ENCODE peak calls at places on chromosomes 5 and 9, in four cellular contexts. C, N, V and S are unnamed samples.

GRCh38 chr5:127884416-127884815 is 181.2 kb downstream of the CCDC192 start:
- DNase-seq in C (no peak), N (no peak), V (no peak), S (no peak)

GRCh38 chr9:6247266-6247665 is 31.7 kb downstream of the IL33 start:
- DNase-seq in C (no peak), N (no peak), V (no peak), S (no peak)

GRCh38 chr9:16671591-16672137 is 198.8 kb downstream of the BNC2 start:
- DNase-seq in C (peak), N (no peak), V (no peak), S (no peak)

GRCh38 chr5:10747678-10748622 is 13.1 kb downstream of the DAP start:
- DNase-seq in C (no peak), N (no peak), V (no peak), S (no peak)

GRCh38 chr5:148011407-148012124 is 52.2 kb upstream of the SPINK5 start:
- DNase-seq in C (peak), N (no peak), V (no peak), S (no peak)

GRCh38 chr9:36625006-36625600 is 52.4 kb downstream of the MELK start:
- DNase-seq in C (peak), N (no peak), V (no peak), S (no peak)

GRCh38 chr5:124741711-124742496 is 4.5 kb downstream of the ZNF608 start:
- DNase-seq in C (peak), N (no peak), V (no peak), S (no peak)

GRCh38 chr5:113864437-113864836 is 350.9 kb downstream of the YTHDC2 start:
- DNase-seq in C (no peak), N (no peak), V (no peak), S (no peak)

GRCh38 chr5:127871448-127872153 is 168.4 kb downstream of the CCDC192 start:
- DNase-seq in C (no peak), N (no peak), V (no peak), S (no peak)

GRCh38 chr9:127833555-127833954 is 20.9 kb downstream of the ENG start:
- DNase-seq in C (no peak), N (no peak), V (no peak), S (no peak)

GRCh38 chr5:149037819-149038218 is 25.0 kb downstream of the SH3TC2 start:
- DNase-seq in C (no peak), N (no peak), V (no peak), S (no peak)

GRCh38 chr5:1548702-1549523 is 25.2 kb upstream of the LPCAT1 start:
- DNase-seq in C (no peak), N (no peak), V (peak), S (peak)

DNA sequence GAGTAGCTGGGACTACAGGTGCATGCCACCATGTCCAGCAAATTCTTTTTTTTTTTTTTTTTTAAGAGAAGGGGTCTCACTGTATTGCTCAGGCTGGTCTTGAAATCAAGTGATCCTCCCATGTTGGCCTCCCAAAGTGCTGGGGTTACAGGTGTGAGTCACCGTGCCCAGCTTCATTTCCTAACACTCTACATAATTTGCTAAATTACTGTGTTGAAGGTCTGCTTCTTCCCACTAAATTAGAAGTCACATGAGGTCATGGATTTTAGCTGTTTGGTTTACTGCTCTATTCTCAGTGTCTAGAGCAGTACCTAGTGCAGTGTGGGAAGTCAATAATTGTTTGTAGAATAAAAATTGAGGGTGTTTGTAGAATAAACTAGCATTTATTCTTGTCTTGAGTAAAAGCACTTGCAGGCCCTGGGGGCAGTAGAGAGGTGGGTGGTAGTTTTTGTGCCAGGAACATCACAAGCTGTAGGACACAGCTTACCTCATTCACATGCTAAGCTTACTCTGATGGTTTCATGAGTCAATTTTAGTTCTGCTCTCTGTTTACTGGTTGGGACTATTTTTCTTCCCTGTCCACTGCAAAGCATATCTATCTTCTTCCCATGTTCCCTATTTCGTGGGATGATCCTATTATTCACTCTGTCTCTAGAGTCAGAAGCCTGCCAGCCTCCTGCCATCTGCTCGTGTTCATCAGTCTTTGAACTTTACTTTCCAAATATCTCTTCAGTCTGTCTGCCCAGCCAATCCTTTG is 7.0 kb downstream of the TEX48 start:
- DNase-seq in C (no peak), N (no peak), V (no peak), S (no peak)
- TF ChIP-seq CTCF in C (peak), N (no peak), V (no peak), S (no peak)

DNA sequence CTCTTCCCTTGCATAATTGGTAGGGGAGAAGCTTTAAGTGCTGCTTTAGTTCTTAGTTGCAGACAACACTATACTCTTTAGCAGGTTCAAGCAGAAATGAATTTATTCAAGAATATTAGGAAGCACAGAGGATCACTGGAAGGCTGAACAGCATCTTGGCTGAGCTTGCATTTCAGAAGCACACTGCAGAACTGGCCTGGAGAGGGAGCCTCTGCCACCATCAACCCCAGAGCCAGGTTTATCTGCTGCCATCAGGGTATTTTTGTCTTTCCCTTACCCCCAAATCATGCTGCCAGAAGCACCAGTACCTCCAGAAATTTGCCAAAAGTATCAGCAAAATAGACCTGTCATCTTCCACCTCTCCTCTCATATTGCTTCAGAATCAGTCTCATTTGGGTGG is 440.7 kb downstream of the DMAC1 start:
- DNase-seq in C (no peak), N (no peak), V (no peak), S (no peak)
- TF ChIP-seq CTCF in C (peak), N (no peak), V (no peak), S (no peak)

DNA sequence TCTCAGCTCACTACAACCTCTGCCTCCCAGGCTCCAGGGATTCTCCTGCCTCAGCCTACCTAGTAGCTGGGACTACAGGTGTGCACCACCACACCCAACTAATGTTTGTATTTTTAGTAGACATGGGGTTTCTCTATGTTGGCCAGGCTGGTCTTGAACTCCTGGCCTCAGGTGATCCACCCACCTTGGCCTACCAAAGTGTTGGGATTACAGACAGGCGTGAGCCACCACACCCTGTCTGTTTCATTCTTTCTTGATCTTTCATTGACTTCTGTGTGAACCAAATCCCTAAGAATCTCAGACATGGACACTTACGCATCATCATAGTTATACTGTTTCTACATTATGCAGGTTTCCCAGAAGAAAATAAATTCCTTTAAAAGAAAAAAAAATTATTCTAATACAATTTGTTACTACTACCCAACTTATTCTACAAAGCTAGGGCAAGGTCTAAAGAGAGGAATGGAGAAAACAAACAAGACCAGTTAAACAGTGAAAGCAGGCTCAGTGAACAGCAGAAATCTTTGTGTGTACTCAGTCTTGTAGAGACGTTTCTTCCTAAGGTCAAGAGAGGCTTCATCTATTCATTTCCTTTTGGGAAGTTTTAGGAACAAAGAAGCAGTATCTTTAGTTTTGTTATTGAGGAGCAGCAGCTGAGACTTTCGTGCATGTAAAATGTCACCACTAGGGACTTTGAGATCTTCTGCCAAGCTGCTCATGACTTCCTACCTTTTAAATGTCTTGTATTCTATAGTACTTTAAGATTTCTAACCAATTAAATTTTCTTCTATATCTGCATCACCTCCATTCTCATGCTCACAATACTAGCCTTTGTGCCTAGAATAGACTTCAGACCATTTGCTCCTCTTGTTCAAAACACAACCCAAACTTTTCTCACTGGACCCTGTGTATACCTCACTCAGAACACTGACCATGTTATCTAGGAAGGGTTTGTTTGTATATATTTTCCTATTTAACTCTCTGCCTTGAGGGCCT is 5.6 kb upstream of the HMGCR start:
- DNase-seq in C (no peak), N (no peak), V (no peak), S (no peak)
- TF ChIP-seq CTCF in C (peak), N (no peak), V (no peak), S (peak)

DNA sequence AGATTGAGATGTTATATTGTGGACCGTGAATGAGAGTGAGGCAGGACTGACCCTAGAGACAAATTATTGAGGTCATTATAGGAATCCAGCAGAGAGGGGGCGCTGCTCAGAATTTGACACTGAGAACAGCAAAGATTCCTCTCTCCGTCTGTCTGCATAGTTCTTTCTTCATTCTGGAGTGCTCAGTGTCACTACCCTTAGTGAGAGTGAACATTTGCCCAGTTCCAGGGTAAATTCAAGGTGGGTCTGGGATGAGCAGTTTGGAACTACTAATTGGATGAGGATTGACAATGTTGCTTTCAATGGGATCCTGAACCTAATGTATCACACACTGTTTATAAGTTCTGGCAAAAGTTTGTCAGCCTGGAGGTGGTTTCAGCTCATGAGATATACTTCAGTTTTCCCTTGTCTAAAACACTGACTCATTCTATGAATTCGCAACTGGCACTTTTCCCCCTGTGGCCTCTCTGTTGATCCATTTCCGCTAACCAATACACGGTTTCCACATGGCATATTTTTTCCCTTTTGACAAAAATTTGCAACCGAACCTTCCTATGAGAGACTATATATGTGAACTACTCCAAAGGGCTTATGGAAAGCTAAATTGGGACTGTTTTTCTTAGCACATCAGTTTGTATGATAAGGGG is 1240.8 kb upstream of the WWC1 start:
- DNase-seq in C (no peak), N (no peak), V (no peak), S (no peak)
- TF ChIP-seq CTCF in C (peak), N (no peak), V (no peak), S (no peak)